ENCODE peak calls at places on chromosomes 11 and 22, in seven cellular contexts. G, P, S, D, L, J and F are unnamed samples.

GRCh38 chr11:132402056-132402684 is 1031.8 kb downstream of the NTM start:
- DNase-seq in P (no peak), S (peak), L (no peak), G (peak), D (no peak), J (no peak), F (peak)

GRCh38 chr11:131823772-131824171 is 453.4 kb downstream of the NTM start:
- DNase-seq in L (no peak), P (no peak), J (no peak), S (peak), G (no peak), D (no peak), F (no peak)

GRCh38 chr22:22941831-22942510 is 54.4 kb downstream of the IGLL5 start:
- DNase-seq in S (no peak), G (no peak), P (peak), D (no peak), L (no peak), J (no peak), F (no peak)

GRCh38 chr11:12066799-12067508 is 43.4 kb upstream of the MICAL2 start:
- DNase-seq in J (no peak), D (no peak), P (peak), L (no peak), G (peak), S (peak), F (no peak)

GRCh38 chr11:92894197-92894596 is 75.3 kb upstream of the MTNR1B start:
- DNase-seq in L (no peak), P (no peak), S (no peak), D (no peak), J (no peak), G (no peak), F (no peak)

GRCh38 chr22:49301398-49302149 is 526.1 kb downstream of the BRD1 start:
- DNase-seq in S (no peak), L (no peak), D (no peak), P (peak), G (no peak), J (no peak), F (no peak)

GRCh38 chr11:78605296-78605695 is 30.6 kb upstream of the NARS2 start:
- DNase-seq in G (no peak), D (no peak), L (no peak), S (peak), J (no peak), P (no peak), F (no peak)

GRCh38 chr22:39663751-39664150 is 93.2 kb downstream of the CACNA1I start:
- DNase-seq in J (no peak), S (no peak), D (no peak), L (no peak), G (no peak), P (no peak), F (no peak)

GRCh38 chr11:1220941-1221721 is 1.7 kb upstream of the MUC5B start:
- DNase-seq in S (no peak), P (peak), L (no peak), D (no peak), G (no peak), J (no peak), F (no peak)

GRCh38 chr22:46632646-46633249 is 12.6 kb downstream of the GRAMD4 start:
- DNase-seq in J (no peak), P (no peak), G (no peak), L (no peak), D (no peak), S (no peak), F (no peak)

GRCh38 chr11:133919330-133920108 is 37.2 kb downstream of the IGSF9B start:
- DNase-seq in G (no peak), J (no peak), D (no peak), S (no peak), L (no peak), P (no peak), F (no peak)

GRCh38 chr11:73946798-73947458 is 3.9 kb upstream of the DNAJB13 start:
- DNase-seq in P (peak), G (no peak), L (no peak), D (no peak), J (no peak), S (no peak), F (no peak)

GRCh38 chr11:122863704-122864326 is 18.7 kb upstream of the JHY start:
- DNase-seq in S (peak), G (peak), L (no peak), D (no peak), P (no peak), J (peak), F (peak)

GRCh38 chr22:22343603-22344276 is 99.2 kb downstream of the VPREB1 start:
- DNase-seq in D (no peak), L (no peak), J (no peak), S (no peak), G (no peak), P (no peak), F (no peak)

GRCh38 chr11:23112390-23112789 is 252.1 kb upstream of the CCDC179 start:
- DNase-seq in G (no peak), P (no peak), S (no peak), J (no peak), D (no peak), L (no peak), F (no peak)

GRCh38 chr11:62431171-62431895 is 12.5 kb downstream of the SCGB1A1 start:
- DNase-seq in D (no peak), P (no peak), L (no peak), J (no peak), G (no peak), S (peak), F (no peak)

GRCh38 chr11:7892059-7892699 is 38.9 kb downstream of the OR10A6 start:
- DNase-seq in P (no peak), G (no peak), L (no peak), J (no peak), D (no peak), S (peak), F (no peak)